ENCODE peak calls at places on chromosomes 3 and 15, in eight cellular contexts. Q, N, M, T, P, G, R and Z are unnamed samples.

GRCh38 chr3:46668116-46668515 is 25.4 kb downstream of the ALS2CL start:
- DNase-seq in T (no peak), Q (no peak), M (peak; percentile 48), R (no peak), P (no peak), G (peak; percentile 37), N (peak; percentile 22), Z (peak; percentile 54)

GRCh38 chr3:170178631-170179030 is 2.9 kb downstream of the PHC3 start:
- DNase-seq in Q (no peak), M (no peak), G (no peak), P (peak; percentile 38), N (no peak), R (peak; percentile 67), T (no peak), Z (no peak)

GRCh38 chr15:38224486-38224885 is 28.1 kb upstream of the SPRED1 start:
- DNase-seq in N (no peak), M (no peak), G (no peak), T (no peak), R (no peak), Q (no peak), P (no peak), Z (no peak)

GRCh38 chr3:114319453-114319852 is 25.6 kb downstream of the TIGIT start:
- DNase-seq in P (no peak), M (no peak), N (no peak), G (peak; percentile 52), T (peak; percentile 49), R (no peak), Q (peak; percentile 83), Z (no peak)

GRCh38 chr3:81033690-81034089 is 727.8 kb downstream of the GBE1 start:
- DNase-seq in G (no peak), Q (peak; percentile 1), R (no peak), P (no peak), N (no peak), M (no peak), T (no peak), Z (no peak)

GRCh38 chr3:190225186-190225692 is 97.0 kb downstream of the CLDN1 start:
- DNase-seq in R (no peak), G (peak; percentile 12), Q (peak; percentile 4), M (no peak), P (no peak), N (no peak), T (peak; percentile 48), Z (no peak)

GRCh38 chr3:190849607-190850006 is 12.9 kb downstream of the GMNC start:
- DNase-seq in M (no peak), N (no peak), P (no peak), Q (no peak), G (no peak), T (no peak), R (no peak), Z (no peak)

GRCh38 chr3:44584646-44585501 is at the start of gene ZNF660:
- DNase-seq in T (peak; percentile 2), M (peak; percentile 76), P (no peak), R (peak; percentile 66), Q (peak; percentile 70), N (peak; percentile 27), G (peak; percentile 96), Z (peak; percentile 80)

GRCh38 chr15:75452968-75453702 is 1.6 kb upstream of the SIN3A start:
- DNase-seq in G (peak; percentile 48), Q (peak; percentile 10), P (peak; percentile 34), M (peak; percentile 71), N (peak; percentile 38), T (peak; percentile 17), R (peak; percentile 60), Z (peak; percentile 21)

GRCh38 chr15:72195101-72195511 is 2.5 kb downstream of the GRAMD2A start:
- DNase-seq in R (no peak), N (no peak), M (no peak), P (no peak), T (peak; percentile 29), Q (no peak), G (no peak), Z (no peak)

GRCh38 chr15:91566116-91566515 is 287.4 kb upstream of the SLCO3A1 start:
- DNase-seq in Q (no peak), G (no peak), N (no peak), T (no peak), M (no peak), P (no peak), R (no peak), Z (no peak)

GRCh38 chr3:89525597-89525996 is 418.2 kb downstream of the EPHA3 start:
- DNase-seq in N (no peak), M (no peak), R (no peak), G (no peak), T (no peak), P (no peak), Q (no peak), Z (no peak)

GRCh38 chr15:28274635-28275034 is 47.3 kb downstream of the HERC2 start:
- DNase-seq in T (no peak), R (no peak), M (no peak), N (no peak), G (no peak), P (no peak), Q (no peak), Z (no peak)

GRCh38 chr15:82056900-82057825 is 11.3 kb upstream of the MEX3B start:
- DNase-seq in G (peak; percentile 70), T (no peak), M (no peak), Q (no peak), N (no peak), P (no peak), R (no peak), Z (no peak)

GRCh38 chr3:29185706-29186105 is 95.2 kb upstream of the RBMS3 start:
- DNase-seq in P (no peak), T (peak; percentile 16), Q (no peak), G (no peak), M (no peak), N (no peak), R (no peak), Z (no peak)

GRCh38 chr3:9697892-9698291 is 5.7 kb upstream of the CPNE9 start:
- DNase-seq in T (no peak), G (no peak), R (no peak), Q (no peak), N (no peak), P (no peak), M (no peak), Z (no peak)

DNA sequence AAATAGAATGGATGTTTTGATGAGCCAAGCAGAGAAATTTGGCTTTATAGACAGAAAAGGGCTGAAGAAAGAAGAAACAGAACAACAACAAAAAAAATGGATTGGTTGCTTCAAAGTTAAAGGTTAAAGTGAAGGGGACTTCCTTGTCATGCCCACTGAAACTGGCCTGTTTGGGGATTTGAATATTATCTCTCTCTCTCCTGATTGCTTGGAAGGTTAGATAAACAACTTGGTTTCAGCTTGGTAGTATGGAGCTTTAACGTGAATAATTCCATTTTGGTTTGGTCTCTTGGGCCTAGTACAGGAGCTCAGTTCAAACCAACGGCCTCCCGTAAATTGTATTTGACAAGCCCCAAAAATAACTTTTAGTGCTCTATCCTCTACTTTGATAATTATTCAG is 70.8 kb upstream of the MBNL1 start:
- DNase-seq in P (no peak), N (no peak), M (no peak), Q (no peak), T (no peak), G (no peak), R (no peak), Z (no peak)
- H3K27me3 ChIP-seq in P (no peaks in the 10 kb centered on the region), N (no peaks in the 10 kb centered on the region), M (no peaks in the 10 kb centered on the region), Q (no peaks in the 10 kb centered on the region), T (no peaks in the 10 kb centered on the region), G (no peaks in the 10 kb centered on the region), R (no peaks in the 10 kb centered on the region), Z (no peaks in the 10 kb centered on the region)

DNA sequence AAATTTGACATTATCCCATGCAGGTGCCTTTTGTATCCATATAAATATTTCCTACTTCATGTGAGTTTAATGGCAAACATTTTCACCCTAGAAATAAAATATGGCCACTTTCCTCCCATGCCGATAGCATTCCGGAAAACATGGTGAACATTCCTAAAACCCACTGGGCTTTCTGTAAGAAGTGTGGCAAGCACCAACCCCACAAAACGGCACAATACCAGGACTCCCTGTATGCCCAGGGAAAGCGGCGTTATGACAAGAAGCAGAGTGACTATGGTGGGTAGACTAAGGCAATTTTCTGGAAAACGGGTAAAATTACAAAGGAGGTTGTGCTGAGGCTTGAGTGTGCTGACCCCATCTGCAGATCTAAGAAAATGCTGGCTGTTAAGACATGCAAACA is 7.6 kb downstream of the ANXA2 start:
- DNase-seq in M (no peak), N (no peak), R (no peak), T (no peak), G (no peak), Q (no peak), P (no peak), Z (no peak)
- H3K27me3 ChIP-seq in M (no peaks in the 10 kb centered on the region), N (no peaks in the 10 kb centered on the region), R (peaks cover 5% of the 10 kb centered on the region), T (no peaks in the 10 kb centered on the region), G (no peaks in the 10 kb centered on the region), Q (no peaks in the 10 kb centered on the region), P (no peaks in the 10 kb centered on the region), Z (no peaks in the 10 kb centered on the region)

DNA sequence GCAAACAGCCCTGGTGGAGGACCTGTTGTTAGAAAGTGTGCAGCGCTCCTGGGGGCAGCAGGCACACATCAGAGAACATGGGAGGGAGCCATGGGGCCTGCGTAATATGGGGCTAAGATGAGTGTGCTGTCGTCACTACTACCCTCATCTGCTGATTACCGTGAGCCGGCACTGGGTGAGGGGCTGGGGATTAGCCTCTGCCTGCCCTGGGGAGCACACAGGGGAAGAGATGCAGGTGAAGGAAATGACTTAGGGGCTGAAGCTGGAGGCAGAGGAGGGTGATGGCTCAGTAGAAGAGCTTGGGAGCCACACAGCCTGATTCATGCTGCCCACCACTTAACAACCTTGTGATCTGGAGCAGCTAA is 33.6 kb upstream of the LINGO1 start:
- DNase-seq in T (no peak), N (no peak), G (no peak), M (no peak), Q (no peak), R (no peak), P (no peak), Z (no peak)
- H3K27me3 ChIP-seq in T (no peaks in the 10 kb centered on the region), N (peaks cover 90% of the 10 kb centered on the region), G (no peaks in the 10 kb centered on the region), M (peaks cover 12% of the 10 kb centered on the region), Q (peaks cover 23% of the 10 kb centered on the region), R (peaks cover 20% of the 10 kb centered on the region), P (no peaks in the 10 kb centered on the region), Z (no peaks in the 10 kb centered on the region)

DNA sequence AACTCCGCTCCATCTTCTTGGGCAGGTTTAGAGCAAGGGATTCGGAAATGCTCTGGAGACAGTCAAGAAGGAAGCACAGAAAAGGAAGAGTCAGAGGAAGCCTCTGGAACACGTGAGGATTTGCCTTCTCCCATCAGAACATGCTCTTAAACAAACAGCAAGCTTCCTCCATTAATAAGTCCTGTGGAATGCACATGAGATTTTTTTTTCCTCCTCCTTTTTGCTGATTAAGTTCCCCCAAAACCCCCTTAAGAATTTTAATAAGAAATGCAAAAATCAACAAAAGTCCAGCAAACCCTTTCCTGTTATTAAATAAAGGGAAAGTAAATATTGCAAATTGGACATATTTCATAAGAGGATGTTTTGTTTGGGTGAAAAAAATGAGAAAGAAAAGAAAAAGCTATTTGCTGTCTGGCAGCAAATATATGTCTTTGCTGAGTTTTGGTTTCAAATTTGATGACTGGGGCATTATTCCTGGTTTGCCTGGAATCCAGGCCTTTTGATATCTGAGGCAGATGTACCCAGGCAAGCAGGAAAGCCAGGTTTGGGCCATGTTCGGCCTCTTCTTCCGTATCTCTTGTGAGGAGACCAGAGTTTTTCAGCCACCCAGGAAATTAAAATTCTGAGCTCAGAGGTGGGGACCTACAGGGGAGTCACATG is 7.9 kb upstream of the TSEN2 start:
- DNase-seq in N (no peak), R (no peak), P (no peak), Q (peak; percentile 53), M (no peak), G (no peak), T (no peak), Z (no peak)
- H3K27me3 ChIP-seq in N (no peaks in the 10 kb centered on the region), R (no peaks in the 10 kb centered on the region), P (no peaks in the 10 kb centered on the region), Q (no peaks in the 10 kb centered on the region), M (no peaks in the 10 kb centered on the region), G (no peaks in the 10 kb centered on the region), T (no peaks in the 10 kb centered on the region), Z (no peaks in the 10 kb centered on the region)